ENCODE peak calls at places on chromosomes 7 and 10, in six cellular contexts. R, Z, X, D, T and W are unnamed samples.

GRCh38 chr7:94250124-94250523 is 144.6 kb upstream of the COL1A2 start:
- DNase-seq in R (no peak), Z (no peak), X (no peak), D (no peak), T (no peak), W (no peak)

GRCh38 chr7:143002106-143002505 is 24.8 kb downstream of the OR9A2 start:
- DNase-seq in R (no peak), Z (no peak), X (no peak), D (no peak), T (no peak), W (no peak)

GRCh38 chr7:121211253-121211652 is 117.5 kb upstream of the WNT16 start:
- DNase-seq in R (no peak), Z (no peak), X (no peak), D (no peak), T (no peak), W (no peak)

GRCh38 chr10:133191651-133192050 is 31.6 kb downstream of the KNDC1 start:
- DNase-seq in R (no peak), Z (no peak), X (no peak), D (no peak), T (no peak), W (no peak)

GRCh38 chr10:52228556-52228955 is 85.5 kb upstream of the DKK1 start:
- DNase-seq in R (no peak), Z (no peak), X (no peak), D (no peak), T (no peak), W (no peak)

GRCh38 chr10:132030898-132031463 is 34.8 kb upstream of the JAKMIP3 start:
- DNase-seq in R (no peak), Z (peak), X (no peak), D (no peak), T (no peak), W (no peak)

GRCh38 chr7:66912195-66912594 is 8.8 kb upstream of the TMEM248 start:
- DNase-seq in R (no peak), Z (no peak), X (no peak), D (no peak), T (no peak), W (no peak)

GRCh38 chr10:59748834-59749233 is 4.4 kb downstream of the MRLN start:
- DNase-seq in R (no peak), Z (no peak), X (no peak), D (no peak), T (no peak), W (no peak)

GRCh38 chr10:119687192-119688032 is 36.2 kb downstream of the BAG3 start:
- DNase-seq in R (no peak), Z (no peak), X (no peak), D (peak), T (no peak), W (no peak)

GRCh38 chr7:28062197-28062988 is 118.2 kb downstream of the JAZF1 start:
- DNase-seq in R (no peak), Z (peak), X (peak), D (peak), T (no peak), W (peak)

GRCh38 chr7:1428941-1429444 is 30.3 kb downstream of the MICALL2 start:
- DNase-seq in R (no peak), Z (no peak), X (no peak), D (no peak), T (no peak), W (no peak)

GRCh38 chr10:129031233-129032150 is 435.5 kb upstream of the MGMT start:
- DNase-seq in R (no peak), Z (peak), X (peak), D (peak), T (peak), W (peak)

GRCh38 chr10:22624289-22624738 is 90.1 kb downstream of the PIP4K2A start:
- DNase-seq in R (no peak), Z (no peak), X (no peak), D (peak), T (no peak), W (no peak)

GRCh38 chr10:77321868-77322267 is 315.7 kb downstream of the KCNMA1 start:
- DNase-seq in R (no peak), Z (no peak), X (no peak), D (no peak), T (no peak), W (no peak)

GRCh38 chr10:42475168-42476098 is 162.9 kb downstream of the ZNF33B start:
- DNase-seq in R (no peak), Z (no peak), X (no peak), D (no peak), T (no peak), W (peak)

GRCh38 chr7:87599336-87599735 is 1.3 kb downstream of the ABCB1 start:
- DNase-seq in R (no peak), Z (no peak), X (peak), D (no peak), T (peak), W (no peak)

GRCh38 chr10:101941871-101942270 is 98.3 kb upstream of the KCNIP2 start:
- DNase-seq in R (no peak), Z (no peak), X (no peak), D (no peak), T (no peak), W (no peak)

GRCh38 chr10:59905735-59906416 is 480 bp downstream of the CCDC6 start:
- DNase-seq in R (no peak), Z (no peak), X (no peak), D (no peak), T (no peak), W (no peak)